ENCODE peak calls at places on chromosomes 11 and 22, in nine cellular contexts. Q is colonic mucosa, V is WERI-Rb-1, W is gastrocnemius medialis, N is suprapubic skin, D is astrocyte, Y is GM23338, R is pancreas, P is lower lobe of right lung. J is an unnamed sample. For H3K36me3, the result is how much of the 10 kb centered on the place peaks cover.

GRCh38 chr11:14384338-14384737 is 25.4 kb upstream of the RRAS2 start:
- DNase-seq in N (no peak), Q (no peak), W (no peak), Y (no peak), R (no peak), V (no peak), P (no peak), D (no peak), J (no peak)

GRCh38 chr22:47987885-47988515 is 1225.5 kb downstream of the TBC1D22A start:
- DNase-seq in Q (no peak), R (no peak), D (no peak), Y (no peak), N (no peak), V (no peak), P (no peak), W (no peak), J (no peak)

GRCh38 chr22:36379593-36380361 is 8.0 kb downstream of the MYH9 start:
- DNase-seq in V (no peak), P (no peak), W (no peak), N (no peak), Q (no peak), Y (no peak), R (no peak), D (no peak), J (no peak)

GRCh38 chr11:46055371-46055770 is 65.9 kb downstream of the PHF21A start:
- DNase-seq in Q (no peak), P (no peak), Y (peak), D (peak), W (no peak), R (no peak), N (no peak), V (no peak), J (no peak)

GRCh38 chr11:47989779-47990178 is 9.4 kb downstream of the PTPRJ start:
- DNase-seq in P (no peak), Y (no peak), V (no peak), D (no peak), N (no peak), W (no peak), R (no peak), Q (no peak), J (no peak)

GRCh38 chr11:64894070-64894811 is 15.8 kb upstream of the EHD1 start:
- DNase-seq in Y (peak), Q (peak), V (peak), N (peak), D (no peak), W (peak), R (peak), P (peak), J (no peak)

GRCh38 chr22:34105461-34106062 is 185.3 kb upstream of the LARGE1 start:
- DNase-seq in W (no peak), R (peak), N (no peak), Q (peak), P (peak), V (peak), D (no peak), Y (peak), J (no peak)

GRCh38 chr22:29270475-29271271 is 2.6 kb downstream of the EWSR1 start:
- DNase-seq in Y (no peak), N (no peak), W (no peak), V (no peak), R (no peak), D (peak), Q (no peak), P (no peak), J (no peak)

GRCh38 chr22:37563153-37564081 is 3.1 kb downstream of the CDC42EP1 start:
- DNase-seq in W (peak), D (peak), V (no peak), P (peak), Q (peak), R (peak), N (peak), Y (peak), J (peak)

GRCh38 chr22:22687638-22688500 is 43.5 kb downstream of the GGTLC2 start:
- DNase-seq in P (no peak), V (peak), Q (peak), N (no peak), W (no peak), D (peak), R (peak), Y (peak), J (no peak)

GRCh38 chr22:38016182-38017078 is 32.1 kb upstream of the SOX10 start:
- DNase-seq in Y (peak), R (peak), P (no peak), N (no peak), D (no peak), W (no peak), V (no peak), Q (peak), J (no peak)

GRCh38 chr11:26896716-26897115 is 97.2 kb upstream of the FIBIN start:
- DNase-seq in W (no peak), Y (no peak), V (no peak), R (no peak), N (no peak), Q (no peak), P (no peak), D (peak), J (no peak)

GRCh38 chr11:71246559-71246958 is 5.8 kb downstream of the SHANK2 start:
- DNase-seq in N (peak), D (no peak), W (no peak), P (no peak), Y (peak), Q (no peak), R (no peak), V (no peak), J (no peak)

GRCh38 chr22:32564170-32565001 is 89.8 kb downstream of the FBXO7 start:
- DNase-seq in Q (no peak), R (no peak), D (peak), V (no peak), P (no peak), N (peak), W (no peak), Y (no peak), J (no peak)

GRCh38 chr22:39234157-39234793 is 10.5 kb downstream of the PDGFB start:
- DNase-seq in D (peak), P (peak), N (no peak), Y (no peak), Q (no peak), R (no peak), W (peak), V (no peak), J (no peak)
- TF ChIP-seq CTCF in D (no peak), P (peak), N (no peak), Y (no peak), Q (no peak), R (no peak), W (peak), V (no peak), J (no peak)

DNA sequence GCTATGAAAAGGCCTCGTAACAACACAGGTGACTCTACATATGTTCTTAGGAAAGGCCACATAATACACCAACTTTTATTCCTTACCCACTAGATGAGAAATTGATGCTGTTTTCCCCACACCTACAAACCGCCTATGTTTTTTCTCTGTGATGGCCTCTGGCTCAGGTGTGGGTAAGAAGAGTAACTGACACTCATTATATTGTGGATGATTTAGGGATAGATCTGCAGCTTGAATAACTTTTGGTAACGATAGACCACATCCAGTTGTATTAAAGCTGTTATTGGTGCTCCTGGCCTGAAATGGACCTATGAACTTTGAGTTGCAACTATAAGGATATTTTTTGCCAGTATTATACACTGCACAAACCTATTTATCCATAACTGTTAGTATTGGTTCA is 3.6 kb downstream of the LDHA start:
- DNase-seq in Y (no peak), N (no peak), R (no peak), P (no peak), V (no peak), Q (no peak), W (no peak), D (no peak), J (no peak)
- H3K36me3 ChIP-seq in Y (under half), N (half or more), R (half or more), P (half or more), V (half or more), Q (under half), W (half or more), D (under half), J (under half)

DNA sequence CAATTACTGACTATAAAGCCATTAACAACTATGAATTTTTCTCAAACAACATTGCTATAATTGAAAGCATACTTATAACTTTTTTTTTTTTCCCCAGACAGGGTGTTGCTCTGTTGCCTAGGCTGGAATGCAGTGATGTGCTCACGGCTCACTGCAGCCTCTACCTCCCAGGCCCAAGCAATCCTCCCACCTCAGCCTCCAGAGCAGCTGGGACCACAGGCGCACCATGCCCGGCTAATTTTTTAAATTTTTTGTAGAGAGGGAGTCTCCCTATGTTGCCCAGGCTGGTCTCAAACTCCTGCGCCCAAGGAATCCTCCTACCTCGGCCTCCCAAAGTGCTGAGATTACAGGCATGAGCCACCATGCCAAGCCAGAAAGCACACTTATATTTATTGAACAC is 6.1 kb upstream of the WEE1 start:
- DNase-seq in R (no peak), D (no peak), Q (no peak), Y (no peak), N (no peak), V (no peak), P (no peak), W (no peak), J (no peak)
- H3K4me3 ChIP-seq in R (no peak), D (no peak), Q (no peak), Y (no peak), N (no peak), V (no peak), P (no peak), W (no peak), J (no peak)

GRCh38 chr11:109934151-109934550 is 159.0 kb upstream of the ZC3H12C start:
- DNase-seq in P (no peak), Y (no peak), N (no peak), R (no peak), W (no peak), D (no peak), Q (no peak), V (no peak), J (no peak)

GRCh38 chr11:109940816-109941215 is 152.4 kb upstream of the ZC3H12C start:
- DNase-seq in N (no peak), P (no peak), W (no peak), V (no peak), R (no peak), Q (no peak), Y (no peak), D (peak), J (no peak)

GRCh38 chr11:109937968-109938367 is 155.2 kb upstream of the ZC3H12C start:
- DNase-seq in Y (no peak), P (no peak), N (no peak), V (no peak), D (no peak), Q (no peak), W (no peak), R (no peak), J (no peak)

GRCh38 chr11:109939176-109939810 is 153.9 kb upstream of the ZC3H12C start:
- DNase-seq in R (peak), P (no peak), W (peak), D (peak), N (no peak), V (peak), Q (peak), Y (peak), J (peak)
- TF ChIP-seq CTCF in R (no peak), P (peak), W (peak), D (peak), N (no peak), V (peak), Q (peak), Y (peak), J (peak)

GRCh38 chr11:33719587-33719986 is 16.6 kb downstream of the CD59 start:
- DNase-seq in N (no peak), D (no peak), V (no peak), Y (no peak), W (no peak), P (no peak), Q (no peak), R (no peak), J (no peak)
- H3K36me3 ChIP-seq in N (half or more), D (half or more), V (under half), Y (under half), W (under half), P (half or more), Q (under half), R (under half), J (under half)

GRCh38 chr22:50604256-50604580 is 3.6 kb downstream of the MAPK8IP2 start:
- DNase-seq in D (no peak), V (no peak), W (no peak), Q (no peak), R (no peak), P (no peak), Y (peak), N (no peak), J (no peak)
- H3K4me3 ChIP-seq in D (no peak), V (no peak), W (no peak), Q (no peak), R (no peak), P (no peak), Y (peak), N (no peak), J (no peak)

J was measured in kidney epithelial cell.